ENCODE peak calls at places on chromosomes 12 and 14, in seven cellular contexts. Y is PC-3, I is endodermal cell, V is neural progenitor cell, A is endothelial cell of umbilical vein, J is IMR-90, X is fibroblast of lung. H is an unnamed sample. For H3K4me1, the result is how much of the 10 kb centered on the place peaks cover.

GRCh38 chr14:80047761-80048160 is 163.5 kb downstream of the DIO2 start:
- DNase-seq in Y (no peak), I (no peak), V (no peak), A (peak), J (no peak), X (peak), H (no peak)

GRCh38 chr12:47811581-47812484 is 7.9 kb downstream of the HDAC7 start:
- DNase-seq in Y (no peak), I (no peak), V (no peak), A (peak), J (peak), X (peak), H (no peak)

GRCh38 chr12:109703684-109704083 is 9.9 kb upstream of the FAM222A start:
- DNase-seq in Y (no peak), I (no peak), V (no peak), A (no peak), J (no peak), X (no peak), H (no peak)

GRCh38 chr12:58425481-58426392 is 484.4 kb downstream of the ATP23 start:
- DNase-seq in Y (peak), I (peak), V (peak), A (peak), J (peak), X (peak), H (peak)

GRCh38 chr12:68236421-68237059 is 10.9 kb upstream of the IL26 start:
- DNase-seq in Y (peak), I (no peak), V (no peak), A (peak), J (no peak), X (no peak), H (no peak)

GRCh38 chr12:817941-818600 is 65.7 kb downstream of the WNK1 start:
- DNase-seq in Y (no peak), I (no peak), V (no peak), A (no peak), J (no peak), X (no peak), H (no peak)

GRCh38 chr14:90538716-90539495 is 142.1 kb downstream of the CALM1 start:
- DNase-seq in Y (no peak), I (no peak), V (no peak), A (no peak), J (no peak), X (no peak), H (peak)

GRCh38 chr14:100850841-100851585 is 25.1 kb downstream of the MEG3 start:
- DNase-seq in Y (peak), I (peak), V (peak), A (peak), J (no peak), X (no peak), H (peak)

GRCh38 chr12:80648866-80649265 is 58.6 kb upstream of the MYF6 start:
- DNase-seq in Y (peak), I (no peak), V (no peak), A (peak), J (peak), X (peak), H (no peak)

GRCh38 chr12:15726029-15726756 is 63.0 kb downstream of the EPS8 start:
- DNase-seq in Y (no peak), I (no peak), V (no peak), A (no peak), J (no peak), X (no peak), H (no peak)

GRCh38 chr12:11510671-11511070 is 115.3 kb upstream of the PRB2 start:
- DNase-seq in Y (no peak), I (no peak), V (no peak), A (no peak), J (no peak), X (peak), H (no peak)

GRCh38 chr12:47021298-47021697 is 58.1 kb upstream of the PCED1B start:
- DNase-seq in Y (peak), I (no peak), V (peak), A (peak), J (peak), X (peak), H (no peak)

GRCh38 chr12:108856428-108857157 is 790 bp downstream of the SSH1 start:
- DNase-seq in Y (peak), I (peak), V (peak), A (peak), J (peak), X (peak), H (peak)

GRCh38 chr14:41785696-41786095 is 179.0 kb downstream of the LRFN5 start:
- DNase-seq in Y (peak), I (peak), V (peak), A (no peak), J (no peak), X (no peak), H (no peak)

GRCh38 chr14:56659964-56660551 is 80.5 kb downstream of the TMEM260 start:
- DNase-seq in Y (peak), I (no peak), V (peak), A (peak), J (peak), X (peak), H (no peak)

GRCh38 chr12:106248849-106249371 is 1.1 kb upstream of the CKAP4 start:
- DNase-seq in Y (peak), I (peak), V (no peak), A (peak), J (peak), X (peak), H (no peak)

GRCh38 chr12:77299001-77299400 is 233.6 kb upstream of the E2F7 start:
- DNase-seq in Y (no peak), I (no peak), V (no peak), A (no peak), J (no peak), X (peak), H (no peak)

GRCh38 chr14:60514378-60515243 is 5.7 kb downstream of the SIX6 start:
- DNase-seq in Y (peak), I (peak), V (peak), A (no peak), J (no peak), X (peak), H (no peak)

GRCh38 chr14:64703393-64704144 is 655 bp upstream of the PLEKHG3 start:
- DNase-seq in Y (peak), I (no peak), V (peak), A (peak), J (no peak), X (peak), H (no peak)

GRCh38 chr14:64706119-64706465 is 1.9 kb downstream of the PLEKHG3 start:
- DNase-seq in Y (no peak), I (no peak), V (no peak), A (no peak), J (no peak), X (no peak), H (no peak)

GRCh38 chr14:64705406-64706118 is 1.3 kb downstream of the PLEKHG3 start:
- DNase-seq in Y (no peak), I (peak), V (peak), A (no peak), J (no peak), X (no peak), H (peak)

GRCh38 chr14:64704145-64704742 is at the start of gene PLEKHG3:
- DNase-seq in Y (peak), I (peak), V (peak), A (peak), J (peak), X (peak), H (peak)

DNA sequence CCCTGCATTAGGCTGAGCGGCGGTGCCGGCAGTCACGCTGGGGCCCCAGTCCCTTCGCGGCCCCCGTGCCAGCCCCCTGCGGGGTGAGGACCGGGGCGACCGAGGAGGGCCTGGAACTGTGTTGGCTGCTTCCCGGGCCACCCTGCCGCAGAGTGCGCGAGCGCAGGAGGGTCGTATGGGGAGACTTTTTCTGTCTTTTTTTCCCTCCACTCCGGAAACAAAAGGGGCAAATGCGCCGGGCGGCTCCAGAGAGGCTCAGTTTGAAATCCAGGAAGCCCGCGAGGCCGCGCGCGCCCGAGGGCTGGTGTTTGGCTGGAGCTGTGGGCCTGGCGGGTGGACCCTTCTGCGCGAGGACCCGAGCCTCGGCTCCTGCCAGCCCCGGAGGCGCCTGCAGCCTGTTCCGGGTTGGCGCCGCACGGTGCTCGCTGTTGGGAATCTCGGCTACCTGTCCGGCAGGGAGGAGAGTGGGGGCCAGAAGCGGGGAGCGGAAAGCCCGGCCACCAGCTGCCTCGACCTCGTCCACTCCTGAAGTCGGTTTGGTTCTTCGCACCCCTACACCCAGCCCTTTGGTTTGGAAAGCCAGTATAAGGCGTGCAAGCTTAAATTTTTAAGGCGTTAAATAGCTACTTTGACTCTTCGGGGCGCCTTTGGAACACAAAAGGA is 650 bp downstream of the PLEKHG3 start:
- DNase-seq in Y (no peak), I (peak), V (peak), A (no peak), J (peak), X (peak), H (peak)
- H3K9ac ChIP-seq in Y (peak), I (peak), V (peak), A (peak), J (peak), X (peak), H (peak)

GRCh38 chr14:65849096-65849495 is 436.6 kb downstream of the FUT8 start:
- DNase-seq in Y (no peak), I (no peak), V (no peak), A (no peak), J (no peak), X (no peak), H (no peak)
- H3K4me1 ChIP-seq in Y (under half), I (under half), V (under half), A (under half), J (under half), X (under half), H (under half)

GRCh38 chr12:55963760-55964159 is 2.1 kb downstream of the PMEL start:
- DNase-seq in Y (no peak), I (no peak), V (no peak), A (no peak), J (no peak), X (no peak), H (no peak)

GRCh38 chr12:55969356-55969755 is 2.7 kb downstream of the CDK2 start:
- DNase-seq in Y (no peak), I (no peak), V (no peak), A (no peak), J (no peak), X (no peak), H (no peak)

GRCh38 chr12:55965941-55966407 is at the start of gene PMEL:
- DNase-seq in Y (no peak), I (peak), V (peak), A (peak), J (no peak), X (no peak), H (no peak)

GRCh38 chr12:55966408-55967281 is at the start of gene CDK2:
- DNase-seq in Y (peak), I (peak), V (peak), A (peak), J (peak), X (peak), H (peak)

GRCh38 chr12:55965240-55965639 is 602 bp downstream of the PMEL start:
- DNase-seq in Y (no peak), I (peak), V (peak), A (no peak), J (no peak), X (no peak), H (no peak)
- H3K9ac ChIP-seq in Y (no peak), I (no peak), V (no peak), A (no peak), J (no peak), X (no peak), H (no peak)

GRCh38 chr12:105239304-105239703 is 3.3 kb upstream of the APPL2 start:
- DNase-seq in Y (no peak), I (no peak), V (no peak), A (no peak), J (no peak), X (no peak), H (no peak)

GRCh38 chr12:105240233-105240632 is 4.3 kb upstream of the APPL2 start:
- DNase-seq in Y (no peak), I (no peak), V (no peak), A (no peak), J (no peak), X (no peak), H (no peak)

GRCh38 chr12:105235747-105236476 is at the start of gene APPL2:
- DNase-seq in Y (peak), I (peak), V (peak), A (peak), J (peak), X (peak), H (peak)

GRCh38 chr12:105235299-105235746 is 651 bp downstream of the APPL2 start:
- DNase-seq in Y (peak), I (peak), V (peak), A (peak), J (peak), X (peak), H (no peak)

GRCh38 chr12:105237671-105238070 is 1.7 kb upstream of the APPL2 start:
- DNase-seq in Y (no peak), I (no peak), V (no peak), A (no peak), J (no peak), X (no peak), H (no peak)
- H3K4me1 ChIP-seq in Y (under half), I (under half), V (under half), A (under half), J (under half), X (under half), H (under half)